ENCODE peak calls at places on chromosomes 2 and 18, in ten cellular contexts. E, T, F, W, M, D, G, X, A and K are unnamed samples.

GRCh38 chr2:111135910-111136297 is 15.2 kb downstream of the BCL2L11 start:
- DNase-seq in T (no peak), E (peak), A (no peak), G (no peak), W (peak), M (no peak), F (no peak), D (no peak), X (no peak), K (no peak)

GRCh38 chr2:135674453-135674852 is 67.2 kb upstream of the UBXN4 start:
- DNase-seq in A (no peak), W (no peak), E (no peak), F (no peak), X (no peak), T (no peak), D (no peak), G (no peak), M (no peak), K (no peak)

GRCh38 chr2:158779621-158780020 is 15.5 kb upstream of the DAPL1 start:
- DNase-seq in G (no peak), A (no peak), F (no peak), X (no peak), D (no peak), E (no peak), T (no peak), W (no peak), M (no peak), K (no peak)

GRCh38 chr18:497688-498087 is 2.8 kb downstream of the COLEC12 start:
- DNase-seq in F (no peak), W (no peak), X (no peak), M (no peak), E (no peak), D (no peak), A (no peak), G (no peak), T (no peak), K (no peak)

GRCh38 chr2:158928965-158929364 is 39.5 kb upstream of the TANC1 start:
- DNase-seq in M (no peak), F (no peak), W (no peak), X (no peak), A (no peak), T (no peak), D (no peak), E (no peak), G (no peak), K (no peak)

GRCh38 chr18:27110319-27110718 is 74.8 kb downstream of the CHST9 start:
- DNase-seq in W (no peak), E (no peak), G (no peak), A (no peak), M (no peak), F (no peak), X (no peak), T (no peak), D (no peak), K (no peak)

GRCh38 chr2:237915576-237915975 is 51.2 kb upstream of the UBE2F start:
- DNase-seq in T (no peak), D (no peak), W (no peak), G (no peak), E (no peak), A (no peak), X (no peak), F (no peak), M (no peak), K (no peak)

GRCh38 chr2:104866883-104867350 is 13.0 kb downstream of the POU3F3 start:
- DNase-seq in D (no peak), M (no peak), W (no peak), G (no peak), T (no peak), X (no peak), E (no peak), A (no peak), F (no peak), K (no peak)

GRCh38 chr18:43578636-43579203 is 301.4 kb upstream of the SYT4 start:
- DNase-seq in E (no peak), T (no peak), W (no peak), X (peak), D (no peak), G (no peak), A (no peak), F (no peak), M (no peak), K (no peak)

GRCh38 chr18:70024088-70024487 is 76.4 kb upstream of the CD226 start:
- DNase-seq in G (no peak), T (no peak), W (no peak), X (no peak), D (no peak), M (no peak), A (no peak), E (no peak), F (no peak), K (no peak)

GRCh38 chr18:41126541-41127235 is 828.3 kb upstream of the PIK3C3 start:
- DNase-seq in W (no peak), X (no peak), T (no peak), F (no peak), M (peak), A (no peak), E (no peak), D (no peak), G (no peak), K (no peak)

GRCh38 chr2:3265981-3266726 is 111.5 kb downstream of the EIPR1 start:
- DNase-seq in M (no peak), D (no peak), E (no peak), G (no peak), W (no peak), T (no peak), X (no peak), A (no peak), F (no peak), K (no peak)

GRCh38 chr2:122218596-122218995 is 463.1 kb downstream of the TSN start:
- DNase-seq in A (no peak), D (no peak), M (no peak), E (no peak), G (no peak), T (no peak), F (no peak), X (no peak), W (no peak), K (no peak)

GRCh38 chr2:43057742-43058706 is 168.4 kb downstream of the ZFP36L2 start:
- DNase-seq in E (no peak), D (no peak), A (no peak), F (no peak), M (no peak), T (no peak), W (peak), G (no peak), X (no peak), K (no peak)

GRCh38 chr2:42335514-42336104 is 25.4 kb downstream of the COX7A2L start:
- DNase-seq in T (no peak), W (no peak), G (no peak), X (no peak), D (no peak), M (no peak), E (no peak), F (no peak), A (no peak), K (no peak)

GRCh38 chr2:8805278-8806045 is 32.0 kb downstream of the KIDINS220 start:
- DNase-seq in T (no peak), X (no peak), F (no peak), E (peak), D (no peak), A (no peak), G (no peak), M (no peak), W (no peak), K (no peak)

GRCh38 chr18:9147440-9148238 is 11.1 kb downstream of the ANKRD12 start:
- DNase-seq in F (no peak), A (no peak), M (peak), W (no peak), D (peak), T (no peak), E (no peak), X (peak), G (peak), K (peak)

GRCh38 chr2:112788653-112789052 is 4.4 kb upstream of the IL1A start:
- DNase-seq in F (no peak), T (no peak), W (no peak), D (no peak), M (no peak), E (no peak), A (no peak), G (no peak), X (no peak), K (no peak)

GRCh38 chr2:56183643-56184499 is at the start of gene CCDC85A:
- DNase-seq in F (peak), G (peak), T (peak), A (peak), E (peak), X (peak), D (peak), W (peak), M (no peak), K (peak)

GRCh38 chr2:172554352-172555271 is 1.3 kb upstream of the PDK1 start:
- DNase-seq in T (no peak), M (no peak), F (no peak), G (no peak), A (no peak), D (no peak), E (no peak), X (peak), W (no peak), K (no peak)

GRCh38 chr2:182594286-182594685 is 121.8 kb upstream of the DNAJC10 start:
- DNase-seq in D (no peak), W (no peak), X (no peak), M (no peak), T (no peak), E (no peak), G (no peak), F (no peak), A (no peak), K (no peak)

GRCh38 chr2:215918901-215919585 is 94.3 kb downstream of the MREG start:
- DNase-seq in X (no peak), T (no peak), A (no peak), M (no peak), G (no peak), E (no peak), D (no peak), W (no peak), F (no peak), K (no peak)

GRCh38 chr2:190090148-190090547 is 27.6 kb upstream of the MSTN start:
- DNase-seq in M (no peak), T (no peak), G (no peak), W (no peak), F (no peak), E (no peak), X (no peak), A (no peak), D (no peak), K (no peak)

GRCh38 chr2:72925328-72925943 is 8.1 kb downstream of the EMX1 start:
- DNase-seq in F (no peak), D (no peak), E (no peak), M (no peak), T (no peak), A (peak), G (no peak), W (no peak), X (no peak), K (no peak)

GRCh38 chr2:155377178-155377780 is 678.8 kb downstream of the KCNJ3 start:
- DNase-seq in F (no peak), W (no peak), G (no peak), T (no peak), X (no peak), D (no peak), A (no peak), E (no peak), M (peak), K (no peak)

GRCh38 chr2:125330133-125330532 is 1305.0 kb downstream of the CNTNAP5 start:
- DNase-seq in F (no peak), A (no peak), X (no peak), E (no peak), W (no peak), D (no peak), T (no peak), M (no peak), G (no peak), K (no peak)